ENCODE peak calls at places on chromosomes 3 and 15, in seven cellular contexts. X, K, J, P, E, D and F are unnamed samples.

GRCh38 chr15:44706946-44707636 is 4.0 kb downstream of the PATL2 start:
- DNase-seq in X (no peak), K (no peak), J (no peak), P (no peak), E (no peak), D (no peak), F (no peak)

GRCh38 chr15:55267401-55268053 is 22.1 kb downstream of the RAB27A start:
- DNase-seq in X (peak), K (no peak), J (no peak), P (no peak), E (no peak), D (no peak), F (no peak)

GRCh38 chr3:98914210-98915080 is 12.9 kb upstream of the DCBLD2 start:
- DNase-seq in X (no peak), K (peak), J (no peak), P (no peak), E (no peak), D (no peak), F (no peak)

GRCh38 chr3:111534701-111535100 is 7.3 kb upstream of the CD96 start:
- DNase-seq in X (no peak), K (no peak), J (no peak), P (no peak), E (no peak), D (no peak), F (no peak)

GRCh38 chr15:67953286-67953685 is 100.8 kb upstream of the PIAS1 start:
- DNase-seq in X (no peak), K (no peak), J (no peak), P (no peak), E (no peak), D (no peak), F (no peak)

GRCh38 chr3:183895296-183895695 is 10.6 kb upstream of the PARL start:
- DNase-seq in X (peak), K (peak), J (peak), P (no peak), E (peak), D (peak), F (no peak)

GRCh38 chr3:113585720-113586119 is 53.4 kb downstream of the SIDT1 start:
- DNase-seq in X (no peak), K (no peak), J (no peak), P (no peak), E (no peak), D (peak), F (no peak)

GRCh38 chr3:125378762-125379161 is 3.6 kb upstream of the ZNF148 start:
- DNase-seq in X (no peak), K (peak), J (no peak), P (no peak), E (no peak), D (no peak), F (no peak)

GRCh38 chr15:83873966-83874365 is 220.0 kb downstream of the ADAMTSL3 start:
- DNase-seq in X (no peak), K (no peak), J (no peak), P (no peak), E (no peak), D (no peak), F (no peak)

GRCh38 chr3:140636452-140637138 is 41.3 kb upstream of the TRIM42 start:
- DNase-seq in X (no peak), K (no peak), J (no peak), P (no peak), E (no peak), D (no peak), F (no peak)

GRCh38 chr3:155495387-155495786 is 201.9 kb upstream of the STRIT1 start:
- DNase-seq in X (no peak), K (no peak), J (no peak), P (no peak), E (no peak), D (no peak), F (no peak)

GRCh38 chr3:119388577-119388976 is 74.8 kb downstream of the TMEM39A start:
- DNase-seq in X (peak), K (no peak), J (no peak), P (no peak), E (no peak), D (no peak), F (no peak)

GRCh38 chr3:161475905-161476304 is 20.7 kb upstream of the OTOL1 start:
- DNase-seq in X (peak), K (peak), J (peak), P (no peak), E (no peak), D (no peak), F (no peak)

GRCh38 chr15:84684092-84684491 is 26.1 kb upstream of the NMB start:
- DNase-seq in X (no peak), K (no peak), J (no peak), P (no peak), E (no peak), D (no peak), F (no peak)

GRCh38 chr15:40847225-40847961 is 3.5 kb downstream of the SPINT1 start:
- DNase-seq in X (peak), K (peak), J (no peak), P (peak), E (peak), D (peak), F (no peak)

GRCh38 chr3:18751514-18751913 is 326.4 kb upstream of the SATB1 start:
- DNase-seq in X (no peak), K (no peak), J (no peak), P (no peak), E (no peak), D (no peak), F (no peak)

GRCh38 chr3:190105876-190106275 is 14.8 kb downstream of the P3H2 start:
- DNase-seq in X (no peak), K (no peak), J (no peak), P (no peak), E (no peak), D (no peak), F (no peak)

GRCh38 chr15:25882466-25882865 is 19.3 kb upstream of the ATP10A start:
- DNase-seq in X (no peak), K (no peak), J (no peak), P (no peak), E (no peak), D (no peak), F (no peak)

GRCh38 chr3:50369271-50369670 is 9.9 kb upstream of the TMEM115 start:
- DNase-seq in X (no peak), K (no peak), J (no peak), P (no peak), E (no peak), D (no peak), F (no peak)

GRCh38 chr3:50365842-50366220 is 6.5 kb upstream of the TMEM115 start:
- DNase-seq in X (no peak), K (no peak), J (no peak), P (no peak), E (no peak), D (no peak), F (no peak)

GRCh38 chr3:50364573-50365079 is 5.3 kb upstream of the TMEM115 start:
- DNase-seq in X (no peak), K (no peak), J (no peak), P (no peak), E (peak), D (no peak), F (no peak)

GRCh38 chr3:50370594-50370993 is 11.3 kb upstream of the TMEM115 start:
- DNase-seq in X (peak), K (no peak), J (no peak), P (no peak), E (no peak), D (no peak), F (no peak)

DNA sequence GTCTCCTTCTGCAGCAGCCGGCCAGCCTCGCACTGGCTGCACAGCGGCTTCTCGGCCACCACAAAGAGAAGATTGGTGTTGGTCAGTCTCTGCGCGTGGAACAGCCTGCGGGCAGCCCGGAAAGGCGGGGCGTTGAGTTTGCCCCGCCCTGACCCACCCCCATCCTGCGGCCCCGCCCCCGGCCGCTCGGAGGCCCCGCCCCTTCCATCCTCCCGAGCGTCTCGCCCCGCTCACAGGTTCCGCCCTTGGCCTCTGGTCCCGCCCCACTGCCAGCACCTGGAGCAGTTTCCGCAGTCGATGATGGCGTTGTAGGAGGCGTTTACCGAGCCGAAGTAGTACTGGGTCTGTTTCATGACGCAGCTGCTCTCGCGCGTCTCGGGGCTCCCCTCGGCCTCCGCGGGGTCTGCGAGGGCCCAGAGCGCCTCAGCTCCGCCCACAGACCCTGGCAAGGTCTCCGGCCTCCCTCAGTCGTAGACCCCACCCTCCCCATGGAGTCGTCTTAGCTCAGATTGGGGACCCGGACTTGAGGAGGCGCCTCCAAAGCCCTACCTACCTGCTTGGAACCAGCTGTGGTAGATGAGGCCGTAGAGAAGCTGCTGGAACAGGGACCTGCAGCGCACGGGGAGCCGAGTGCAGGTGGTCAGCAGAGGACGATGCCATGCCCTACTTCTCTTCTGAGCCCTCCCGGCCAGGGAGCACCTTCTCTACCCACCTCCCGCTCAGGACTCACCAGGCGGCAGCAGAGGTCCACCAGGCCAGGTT is 5.9 kb upstream of the TMEM115 start:
- DNase-seq in X (peak), K (no peak), J (peak), P (no peak), E (peak), D (peak), F (peak)
- TF ChIP-seq YY1 in X (no peak), K (no peak), J (no peak), P (no peak), E (peak), D (no peak), F (no peak)

GRCh38 chr15:34147371-34148140 is 45.7 kb downstream of the PGBD4 start:
- DNase-seq in X (no peak), K (no peak), J (no peak), P (no peak), E (no peak), D (no peak), F (no peak)
- TF ChIP-seq YY1 in X (no peak), K (no peak), J (no peak), P (no peak), E (no peak), D (no peak), F (no peak)

GRCh38 chr3:73796382-73796781 is 171.6 kb upstream of the PDZRN3 start:
- DNase-seq in X (no peak), K (no peak), J (no peak), P (no peak), E (no peak), D (no peak), F (no peak)

GRCh38 chr3:73787620-73788019 is 162.9 kb upstream of the PDZRN3 start:
- DNase-seq in X (no peak), K (no peak), J (no peak), P (no peak), E (no peak), D (no peak), F (no peak)

GRCh38 chr3:73786346-73786807 is 161.6 kb upstream of the PDZRN3 start:
- DNase-seq in X (no peak), K (no peak), J (no peak), P (no peak), E (no peak), D (no peak), F (no peak)

GRCh38 chr3:73791356-73791755 is 166.6 kb upstream of the PDZRN3 start:
- DNase-seq in X (no peak), K (no peak), J (no peak), P (no peak), E (no peak), D (no peak), F (no peak)
- TF ChIP-seq YY1 in X (no peak), K (no peak), J (no peak), P (no peak), E (no peak), D (no peak), F (no peak)

DNA sequence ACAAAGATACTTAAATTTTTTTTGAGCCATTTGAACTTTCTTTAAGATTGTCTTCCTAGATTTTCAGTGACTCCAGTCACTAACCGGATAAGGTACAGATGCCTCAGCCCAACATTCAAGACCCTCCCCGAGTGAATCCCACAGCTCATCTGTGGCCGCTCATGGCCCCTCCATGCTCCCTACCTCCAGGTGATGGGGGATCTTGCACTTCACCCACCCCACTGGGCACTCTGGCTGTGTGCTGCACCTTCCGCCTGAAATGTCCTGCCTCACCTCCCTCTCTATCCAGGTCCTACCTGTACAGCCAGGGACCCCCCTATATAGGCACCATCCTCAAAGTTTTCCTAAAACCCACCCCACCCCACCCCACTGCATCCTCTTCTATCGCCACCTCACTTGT is 24.6 kb downstream of the NTRK3 start:
- DNase-seq in X (no peak), K (no peak), J (no peak), P (no peak), E (no peak), D (no peak), F (no peak)
- TF ChIP-seq YY1 in X (no peak), K (no peak), J (no peak), P (no peak), E (no peak), D (no peak), F (no peak)

GRCh38 chr15:74784426-74784825 is 2.5 kb downstream of the CSK start:
- DNase-seq in X (no peak), K (no peak), J (no peak), P (no peak), E (no peak), D (no peak), F (no peak)

GRCh38 chr15:74782596-74783071 is 754 bp downstream of the CSK start:
- DNase-seq in X (no peak), K (no peak), J (no peak), P (no peak), E (no peak), D (no peak), F (no peak)

GRCh38 chr15:74783808-74784175 is 1.9 kb downstream of the CSK start:
- DNase-seq in X (no peak), K (no peak), J (no peak), P (no peak), E (no peak), D (no peak), F (no peak)

GRCh38 chr15:74781673-74782595 is at the start of gene CSK:
- DNase-seq in X (peak), K (no peak), J (no peak), P (no peak), E (peak), D (no peak), F (no peak)

DNA sequence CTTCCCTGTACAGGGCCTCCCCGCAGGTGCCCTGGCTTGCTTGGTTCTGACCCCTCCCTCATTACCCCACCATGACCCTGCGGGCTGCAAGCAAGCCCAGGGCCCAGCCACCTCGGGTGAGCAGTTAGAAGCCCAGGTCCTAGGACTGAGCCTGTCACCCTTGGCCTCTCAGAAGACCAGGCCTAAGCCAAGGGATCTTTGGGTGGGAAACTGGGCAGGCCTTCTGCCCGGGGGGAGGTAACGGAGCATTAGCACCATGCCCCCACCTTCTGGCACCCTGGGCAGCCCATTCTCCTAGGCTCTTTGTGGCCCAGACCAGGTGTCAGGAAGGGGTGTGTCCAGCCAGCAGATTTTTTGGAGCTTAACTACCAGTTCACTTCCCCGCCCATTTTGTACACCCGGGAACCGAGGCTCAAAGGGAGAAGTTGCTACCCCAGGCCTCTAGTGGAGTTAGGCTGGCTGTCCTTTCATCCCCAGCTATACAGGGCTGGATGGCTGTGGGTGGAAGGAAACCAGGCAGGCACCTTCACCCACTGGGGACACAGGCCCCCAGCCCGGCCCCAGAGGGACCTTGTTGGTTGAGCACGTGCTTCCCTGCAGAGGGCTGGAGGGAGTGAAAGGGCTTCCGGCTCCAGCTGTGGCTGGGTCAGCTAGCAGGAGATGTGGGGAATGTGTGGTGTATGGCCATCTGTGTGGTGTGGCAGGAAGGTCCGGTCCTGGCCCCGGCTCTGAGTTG is 1.4 kb downstream of the CSK start:
- DNase-seq in X (peak), K (no peak), J (no peak), P (no peak), E (peak), D (no peak), F (no peak)
- TF ChIP-seq YY1 in X (no peak), K (no peak), J (no peak), P (no peak), E (peak), D (no peak), F (no peak)